ENCODE peak calls at places on chromosomes 7 and 10, in four cellular contexts. L is right lobe of liver, T is PC-9, V is AG09309. S is an unnamed sample.

GRCh38 chr7:82319674-82320118 is 123.9 kb downstream of the CACNA2D1 start:
- DNase-seq in L (peak), T (no peak), V (peak), S (peak)

GRCh38 chr7:39644170-39644569 is 20.8 kb downstream of the RALA start:
- DNase-seq in L (no peak), T (no peak), V (no peak), S (no peak)

GRCh38 chr7:142697270-142697669 is 52.0 kb upstream of the PRSS1 start:
- DNase-seq in L (no peak), T (no peak), V (no peak), S (no peak)

GRCh38 chr7:55043691-55044090 is 24.9 kb downstream of the EGFR start:
- DNase-seq in L (no peak), T (peak), V (no peak), S (no peak)

GRCh38 chr7:16051561-16052280 is 365.2 kb upstream of the MEOX2 start:
- DNase-seq in L (no peak), T (no peak), V (no peak), S (no peak)

GRCh38 chr7:79512269-79512668 is 58.8 kb upstream of the MAGI2 start:
- DNase-seq in L (no peak), T (no peak), V (no peak), S (no peak)

GRCh38 chr7:70215491-70215890 is 617.2 kb downstream of the AUTS2 start:
- DNase-seq in L (no peak), T (no peak), V (no peak), S (no peak)

GRCh38 chr7:128168667-128169210 is 72.3 kb upstream of the LEP start:
- DNase-seq in L (no peak), T (peak), V (no peak), S (no peak)

GRCh38 chr10:93580824-93581223 is 14.4 kb downstream of the FFAR4 start:
- DNase-seq in L (no peak), T (no peak), V (no peak), S (no peak)

GRCh38 chr7:94028768-94029167 is 24.6 kb upstream of the BET1 start:
- DNase-seq in L (no peak), T (no peak), V (no peak), S (no peak)

GRCh38 chr7:48112431-48113165 is 23.5 kb downstream of the UPP1 start:
- DNase-seq in L (no peak), T (no peak), V (no peak), S (no peak)

GRCh38 chr7:28102778-28103177 is 77.8 kb downstream of the JAZF1 start:
- DNase-seq in L (no peak), T (peak), V (no peak), S (no peak)

GRCh38 chr7:98909487-98909886 is 31.2 kb downstream of the TRRAP start:
- DNase-seq in L (no peak), T (no peak), V (no peak), S (no peak)

GRCh38 chr7:5594616-5595544 is 171.2 kb upstream of the TNRC18 start:
- DNase-seq in L (no peak), T (no peak), V (no peak), S (no peak)

GRCh38 chr7:2612445-2613112 is 19.2 kb upstream of the TTYH3 start:
- DNase-seq in L (peak), T (peak), V (no peak), S (no peak)

GRCh38 chr7:98054585-98054984 is 52.1 kb upstream of the LMTK2 start:
- DNase-seq in L (no peak), T (peak), V (no peak), S (no peak)

GRCh38 chr7:20786421-20786778 is 286 bp downstream of the SP8 start:
- DNase-seq in L (no peak), T (no peak), V (no peak), S (no peak)

GRCh38 chr10:98257198-98257597 is 10.8 kb downstream of the LOXL4 start:
- DNase-seq in L (no peak), T (no peak), V (no peak), S (no peak)

GRCh38 chr10:52455095-52455494 is 141.0 kb downstream of the DKK1 start:
- DNase-seq in L (no peak), T (peak), V (no peak), S (no peak)

GRCh38 chr10:53839437-53840039 is 961.5 kb downstream of the PCDH15 start:
- DNase-seq in L (no peak), T (no peak), V (no peak), S (peak)

GRCh38 chr7:106167439-106168136 is 55.5 kb upstream of the SYPL1 start:
- DNase-seq in L (no peak), T (no peak), V (peak), S (no peak)

GRCh38 chr7:143316492-143316891 is 581 bp downstream of the CLCN1 start:
- DNase-seq in L (no peak), T (no peak), V (no peak), S (no peak)

GRCh38 chr7:101119876-101120275 is 7.0 kb upstream of the SERPINE1 start:
- DNase-seq in L (no peak), T (no peak), V (no peak), S (no peak)

GRCh38 chr10:86684305-86684704 is 16.0 kb downstream of the LDB3 start:
- DNase-seq in L (no peak), T (peak), V (no peak), S (no peak)

GRCh38 chr10:97633921-97634320 is 621 bp upstream of the MORN4 start:
- DNase-seq in L (no peak), T (peak), V (no peak), S (no peak)

GRCh38 chr7:16223963-16224707 is 197.2 kb downstream of the CRPPA start:
- DNase-seq in L (no peak), T (no peak), V (no peak), S (no peak)

GRCh38 chr10:69160809-69161225 is 19.2 kb upstream of the SUPV3L1 start:
- DNase-seq in L (no peak), T (no peak), V (no peak), S (no peak)

GRCh38 chr7:140697447-140698143 is 1.1 kb downstream of the NDUFB2 start:
- DNase-seq in L (no peak), T (no peak), V (no peak), S (peak)
- TF ChIP-seq CTCF in L (no peak), T (no peak), V (no peak), S (no peak)

DNA sequence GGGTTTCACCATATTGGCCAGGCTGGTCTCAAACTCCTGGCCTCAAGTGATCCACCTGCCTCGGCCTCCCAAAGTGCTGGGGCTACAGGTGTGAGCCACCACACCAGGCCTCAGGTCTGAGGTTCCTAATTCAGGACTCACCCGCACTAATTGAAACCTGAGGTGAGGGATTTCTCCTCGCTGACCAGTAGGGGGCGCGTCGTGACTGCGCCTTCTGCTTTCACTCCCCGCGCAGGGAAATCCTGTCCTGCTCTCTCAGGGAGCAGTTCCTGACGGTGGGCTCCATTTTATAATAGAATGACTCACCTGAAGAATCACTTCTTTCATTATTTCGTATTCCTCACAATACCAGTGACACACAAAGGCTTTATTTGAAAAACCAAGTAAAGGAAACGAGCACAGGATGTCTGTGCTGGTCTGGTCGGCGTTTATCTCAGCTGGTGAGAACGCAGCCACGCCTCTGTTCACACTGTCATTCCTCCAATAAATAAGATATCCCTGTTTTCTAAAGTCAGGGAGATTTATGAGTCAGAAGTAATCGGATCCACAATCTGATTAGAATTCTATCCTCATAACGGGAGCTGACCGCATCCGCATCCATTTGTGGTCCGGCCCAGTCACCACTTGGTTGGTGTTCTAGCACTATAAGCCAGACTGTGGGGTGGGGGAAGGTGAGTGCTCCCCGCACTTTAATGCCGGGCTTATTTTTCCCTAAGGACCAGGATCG is 35.4 kb downstream of the BAG3 start:
- DNase-seq in L (peak), T (peak), V (peak), S (peak)
- H3K4me3 ChIP-seq in L (no peak), T (peak), V (peak), S (peak)

GRCh38 chr7:29893351-29894005 is 87.2 kb downstream of the WIPF3 start:
- DNase-seq in L (no peak), T (no peak), V (no peak), S (no peak)
- TF ChIP-seq CTCF in L (no peak), T (no peak), V (no peak), S (no peak)

DNA sequence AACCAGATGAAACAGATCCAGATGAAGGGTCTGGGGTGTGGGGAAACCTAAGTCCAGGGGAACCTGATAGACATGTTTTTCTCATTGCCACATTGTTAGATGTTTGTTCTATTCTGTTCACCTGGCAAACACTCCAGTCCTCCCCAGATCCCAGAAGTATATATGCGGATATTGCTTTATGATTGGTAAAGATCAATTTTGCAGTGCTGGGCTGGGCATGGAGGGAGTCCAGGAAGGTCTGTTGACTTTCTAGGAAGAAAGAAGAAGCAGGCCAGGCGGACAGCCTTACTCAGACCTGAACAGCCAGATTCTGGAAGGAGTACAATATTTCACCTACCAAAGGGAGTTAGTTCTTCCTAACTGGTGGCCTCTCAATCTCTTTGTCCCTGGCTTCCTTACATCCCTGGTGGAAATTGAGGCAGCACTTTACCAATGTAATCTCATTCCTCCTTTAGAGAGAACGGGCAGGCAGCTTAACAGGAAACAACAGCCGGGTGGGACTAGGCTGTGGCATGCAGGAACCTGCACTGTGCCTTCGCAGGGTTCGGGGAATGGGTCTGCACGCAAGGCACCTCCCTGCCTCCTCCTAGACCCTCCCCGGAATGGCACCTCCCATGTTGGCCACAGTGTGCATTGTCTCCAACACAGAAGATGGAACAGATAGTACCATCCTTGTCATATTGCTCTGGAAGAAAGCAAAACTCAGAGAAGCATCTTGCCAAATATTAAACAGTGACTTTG is 931 bp downstream of the GIMAP6 start:
- DNase-seq in L (no peak), T (no peak), V (no peak), S (no peak)
- H3K4me3 ChIP-seq in L (peak), T (no peak), V (no peak), S (no peak)

GRCh38 chr7:157718303-157719007 is 381.7 kb downstream of the DNAJB6 start:
- DNase-seq in L (no peak), T (no peak), V (no peak), S (no peak)
- TF ChIP-seq CTCF in L (no peak), T (no peak), V (no peak), S (no peak)

DNA sequence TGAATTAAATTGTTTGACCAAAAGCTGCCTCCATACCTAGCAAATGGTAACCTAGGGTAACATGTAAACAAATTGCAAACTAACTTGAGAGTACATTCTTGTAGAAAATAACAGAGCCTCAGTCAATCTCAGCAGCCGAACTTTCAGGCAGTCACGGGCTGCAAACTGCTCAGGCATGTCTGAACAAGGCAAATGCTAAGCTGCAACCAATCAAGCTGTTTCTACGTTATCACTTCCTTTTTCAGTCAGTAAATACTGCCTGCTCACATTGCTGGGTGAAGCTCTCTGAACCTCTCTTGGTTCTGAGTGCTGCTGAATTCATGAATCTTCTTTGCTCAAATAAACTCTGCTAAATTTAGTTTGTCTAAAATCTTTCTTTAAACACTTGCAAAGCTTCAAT is 1212.4 kb downstream of the SORCS1 start:
- DNase-seq in L (no peak), T (no peak), V (no peak), S (no peak)
- H3K4me3 ChIP-seq in L (no peak), T (no peak), V (no peak), S (no peak)

GRCh38 chr10:12031404-12031803 is 11.2 kb downstream of the UPF2 start:
- DNase-seq in L (no peak), T (no peak), V (no peak), S (no peak)
- TF ChIP-seq CTCF in L (no peak), T (no peak), V (no peak), S (no peak)

DNA sequence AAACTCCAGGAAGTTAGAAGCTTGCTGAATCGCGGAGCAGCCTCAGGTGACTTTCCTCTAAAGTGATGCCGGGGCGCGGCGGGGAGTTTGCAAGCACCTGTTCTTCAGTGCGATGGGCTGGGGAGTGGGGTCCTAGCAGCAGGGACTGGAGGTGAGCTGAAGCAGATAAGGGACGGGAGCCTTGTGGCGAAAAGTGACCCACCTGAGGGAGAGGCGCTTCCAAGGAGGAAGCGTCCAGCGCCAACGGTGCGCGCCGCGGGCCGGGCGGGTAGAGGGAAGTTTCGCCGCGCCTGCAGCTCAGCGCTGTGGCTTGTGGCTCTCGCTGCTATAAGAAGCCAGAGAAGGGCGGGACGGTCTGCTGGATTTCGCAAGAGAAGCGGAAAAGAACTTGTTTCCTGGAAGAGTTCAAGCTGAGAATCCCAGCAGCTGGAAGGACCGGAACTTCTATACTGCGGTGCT is at the start of gene STEAP4:
- DNase-seq in L (peak), T (peak), V (no peak), S (peak)
- H3K4me3 ChIP-seq in L (peak), T (peak), V (no peak), S (peak)